ENCODE peak calls at places on chromosomes 5 and 9, in four cellular contexts. I is GM12864, T is endothelial cell, Q is GM13977. L is an unnamed sample.

GRCh38 chr9:122827759-122828090 is 663 bp downstream of the PDCL start:
- DNase-seq in T (peak), I (no peak), Q (no peak), L (no peak)

GRCh38 chr9:95350266-95350665 is 32.8 kb upstream of the FANCC start:
- DNase-seq in T (no peak), I (no peak), Q (no peak), L (no peak)

GRCh38 chr5:1003296-1003937 is 5.2 kb upstream of the NKD2 start:
- DNase-seq in I (no peak), Q (no peak), T (no peak), L (no peak)

GRCh38 chr9:124776952-124777645 is at the start of gene OLFML2A:
- DNase-seq in Q (peak), T (peak), I (no peak), L (peak)

GRCh38 chr5:51829226-51829625 is 446.0 kb downstream of the ISL1 start:
- DNase-seq in T (no peak), Q (no peak), I (no peak), L (no peak)

GRCh38 chr5:79762929-79763328 is 73.3 kb downstream of the CMYA5 start:
- DNase-seq in T (no peak), Q (no peak), I (no peak), L (no peak)

GRCh38 chr9:137441289-137441934 is at the start of gene ENTPD8:
- DNase-seq in T (peak), I (no peak), Q (no peak), L (peak)

GRCh38 chr9:13122756-13123369 is 156.6 kb downstream of the MPDZ start:
- DNase-seq in Q (no peak), T (no peak), I (no peak), L (no peak)

GRCh38 chr9:84921175-84921574 is 251.6 kb downstream of the NTRK2 start:
- DNase-seq in I (no peak), Q (no peak), T (no peak), L (no peak)

GRCh38 chr9:33041459-33042188 is 16.6 kb downstream of the DNAJA1 start:
- DNase-seq in I (no peak), Q (no peak), T (no peak), L (no peak)

GRCh38 chr9:4894076-4894475 is 91.0 kb upstream of the JAK2 start:
- DNase-seq in I (no peak), T (no peak), Q (no peak), L (no peak)

GRCh38 chr9:20823051-20823450 is 139.0 kb downstream of the FOCAD start:
- DNase-seq in Q (no peak), I (no peak), T (no peak), L (no peak)

GRCh38 chr9:128899566-128900322 is 17.8 kb downstream of the LRRC8A start:
- DNase-seq in I (no peak), Q (no peak), T (no peak), L (no peak)

GRCh38 chr5:88861213-88861612 is 21.8 kb downstream of the MEF2C start:
- DNase-seq in Q (no peak), T (no peak), I (no peak), L (no peak)

GRCh38 chr5:33800221-33800950 is 91.4 kb downstream of the ADAMTS12 start:
- DNase-seq in Q (no peak), I (no peak), T (no peak), L (no peak)
- TF ChIP-seq CTCF in Q (no peak), I (no peak), T (no peak), L (no peak)

GRCh38 chr5:144405986-144406385 is 235.3 kb downstream of the KCTD16 start:
- DNase-seq in Q (no peak), T (no peak), I (no peak), L (no peak)

GRCh38 chr5:144404672-144405071 is 234.0 kb downstream of the KCTD16 start:
- DNase-seq in I (no peak), Q (no peak), T (no peak), L (no peak)

GRCh38 chr5:144406463-144406862 is 235.8 kb downstream of the KCTD16 start:
- DNase-seq in I (no peak), T (no peak), Q (no peak), L (no peak)

GRCh38 chr5:144403058-144403457 is 232.4 kb downstream of the KCTD16 start:
- DNase-seq in I (no peak), T (no peak), Q (no peak), L (no peak)

DNA sequence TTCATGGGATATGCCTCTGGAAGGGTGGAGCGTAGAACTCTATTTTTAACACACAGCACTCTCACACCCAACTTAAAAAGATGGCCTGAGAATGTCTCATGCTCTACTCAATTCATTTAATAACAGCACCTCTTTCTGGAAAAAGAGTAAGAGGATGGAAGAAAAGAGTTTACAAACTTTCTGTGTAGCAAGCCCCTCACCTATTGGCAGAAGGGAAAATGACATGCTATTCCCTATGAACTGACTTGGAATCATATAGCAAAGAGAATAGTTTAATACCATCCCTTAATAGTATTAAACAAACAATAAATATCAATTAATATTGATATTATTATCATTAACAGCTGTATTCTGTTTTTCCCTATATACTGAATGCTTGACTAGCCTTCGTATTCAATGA is 233.3 kb downstream of the KCTD16 start:
- DNase-seq in Q (no peak), T (no peak), I (no peak), L (no peak)
- TF ChIP-seq CTCF in Q (no peak), T (no peak), I (no peak), L (no peak)

DNA sequence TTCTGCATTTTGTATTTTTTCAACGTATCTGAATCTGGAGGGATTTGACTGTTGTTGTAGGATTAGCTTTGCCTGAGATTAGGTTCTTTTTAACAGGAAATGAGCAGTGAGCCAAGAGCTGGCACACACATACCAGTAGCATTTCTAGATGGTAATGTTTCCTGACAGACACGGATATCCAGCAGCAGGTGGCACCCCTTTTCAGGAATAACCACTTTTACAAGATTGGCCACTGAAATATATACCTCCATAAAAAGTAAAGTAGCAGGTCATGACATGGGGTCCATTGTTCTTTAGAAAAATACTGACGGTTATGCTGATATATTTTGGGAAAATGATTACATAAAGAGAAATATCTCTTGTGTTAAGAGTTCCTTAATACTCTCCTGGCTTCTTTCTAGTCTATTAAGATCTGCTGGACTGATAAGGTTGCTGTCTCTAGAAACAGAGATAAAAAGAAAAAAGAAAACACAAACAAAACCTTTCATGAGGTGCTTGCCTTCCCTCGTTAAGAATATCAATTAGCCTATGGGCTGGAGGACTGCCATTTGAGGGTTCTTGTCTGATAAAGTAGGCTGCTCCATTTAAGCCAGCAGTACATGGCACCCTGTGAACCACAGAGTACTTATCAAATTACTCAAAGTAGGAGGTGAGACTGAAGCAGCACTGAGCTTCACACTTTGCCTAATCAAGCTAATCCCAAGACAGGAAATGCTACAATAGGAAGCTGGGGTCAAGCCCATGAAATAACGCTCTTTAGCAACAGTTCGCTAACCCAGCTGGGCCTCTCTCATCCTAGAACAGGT is 101.6 kb upstream of the PCA3 start:
- DNase-seq in T (no peak), I (no peak), Q (no peak), L (no peak)
- TF ChIP-seq CTCF in T (no peak), I (no peak), Q (no peak), L (no peak)

DNA sequence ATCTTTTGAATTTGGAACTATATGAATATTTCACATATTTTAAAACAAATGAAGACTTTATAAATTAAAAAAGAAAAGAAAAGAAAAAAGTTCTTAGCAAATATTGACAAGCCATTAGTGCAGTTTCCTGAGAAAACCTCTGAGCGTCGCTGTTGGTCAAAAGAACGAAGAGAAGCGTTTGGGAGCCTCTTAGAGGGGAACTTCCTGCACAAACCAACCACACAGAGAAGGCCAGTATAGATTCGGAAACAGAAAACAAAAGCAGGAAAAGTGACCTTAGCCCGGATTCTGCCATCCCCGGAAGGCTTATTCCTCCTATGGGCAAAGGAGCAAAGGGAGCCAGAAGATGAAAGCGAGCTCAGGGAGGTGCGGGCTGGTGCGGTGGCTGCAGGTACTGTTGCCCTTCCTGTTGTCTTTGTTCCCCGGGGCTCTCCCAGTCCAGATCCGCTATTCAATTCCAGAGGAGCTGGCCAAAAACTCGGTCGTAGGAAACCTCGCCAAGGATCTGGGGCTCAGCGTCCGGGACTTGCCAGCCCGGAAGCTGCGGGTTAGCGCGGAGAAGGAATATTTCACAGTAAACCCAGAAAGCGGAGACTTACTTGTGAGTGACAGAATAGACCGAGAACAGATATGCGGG is at the start of gene PCDHGB2:
- DNase-seq in T (peak), I (peak), Q (peak), L (peak)
- TF ChIP-seq CTCF in T (peak), I (peak), Q (peak), L (no peak)

DNA sequence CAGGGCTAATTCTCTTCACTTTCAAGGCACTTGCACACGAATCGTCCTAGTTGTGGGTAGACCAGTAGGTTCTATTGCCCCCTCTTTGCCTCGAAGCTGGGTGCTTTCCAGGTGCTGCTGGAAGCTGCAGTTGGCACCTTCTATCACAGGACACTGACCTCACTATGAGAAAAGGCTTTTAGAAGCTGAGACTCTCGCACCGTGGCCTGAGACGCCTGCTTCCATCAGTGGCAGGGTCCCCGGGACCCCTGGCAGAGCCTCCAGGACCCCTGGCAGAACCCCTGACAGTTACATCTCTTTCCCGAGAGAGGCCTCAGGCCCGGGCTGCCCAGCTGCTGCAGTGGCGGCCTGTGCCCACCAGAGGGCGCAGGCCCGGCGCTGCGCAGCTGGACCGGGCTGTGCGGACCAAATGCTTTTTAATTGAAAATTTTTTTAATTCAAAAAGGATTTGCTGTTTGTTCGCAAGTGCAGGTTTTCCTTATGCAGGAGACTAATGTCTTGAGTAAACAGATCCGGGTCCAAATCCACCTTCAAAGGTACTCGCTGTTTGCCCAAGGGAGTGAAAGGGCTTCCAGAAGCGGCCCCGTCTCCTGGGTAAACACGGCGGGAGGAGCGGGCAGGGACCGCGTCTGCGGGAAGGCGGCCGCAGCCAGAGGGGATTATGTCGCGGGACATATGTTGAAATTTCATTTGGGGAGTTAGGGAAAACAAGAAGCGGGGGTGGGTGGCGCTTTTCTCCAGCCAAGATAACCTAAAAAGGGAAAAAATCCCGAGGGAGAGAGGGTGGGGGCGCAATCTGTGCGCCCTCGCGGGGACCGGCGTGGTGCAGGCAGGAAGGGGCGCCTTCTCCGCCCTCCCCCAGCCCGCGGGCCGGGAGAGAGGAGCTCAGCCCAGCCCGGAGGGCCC is 114.5 kb upstream of the LMX1B start:
- DNase-seq in T (peak), I (no peak), Q (peak), L (peak)
- TF ChIP-seq CTCF in T (peak), I (peak), Q (peak), L (peak)

DNA sequence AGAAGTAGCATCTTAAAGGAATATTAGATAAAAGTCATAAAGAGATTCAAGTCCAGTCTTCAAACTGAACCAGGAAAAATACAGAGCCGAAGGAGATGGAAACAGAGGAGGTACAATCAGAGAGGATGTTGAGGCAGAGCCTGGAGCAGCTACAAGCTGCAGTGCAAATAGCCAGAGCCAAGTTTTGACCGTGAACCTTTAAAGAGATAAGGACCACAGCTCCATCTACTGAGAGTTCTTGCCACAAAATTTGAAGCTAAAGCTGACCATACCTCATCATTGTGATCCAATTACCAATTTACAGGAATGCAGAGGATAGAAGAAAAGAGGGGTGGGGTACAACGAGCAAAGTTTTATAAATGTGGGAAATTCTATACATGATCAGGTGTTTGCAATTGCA is 10.4 kb upstream of the DEPDC1B start:
- DNase-seq in Q (no peak), I (no peak), T (no peak), L (no peak)
- TF ChIP-seq CTCF in Q (no peak), I (no peak), T (no peak), L (no peak)